ENCODE peak calls at places on chromosomes 11 and 22, in four cellular contexts. P is heart right ventricle, V is mucosa of descending colon, X is adrenal gland. U is an unnamed sample. For H3K4me1, the result is how much of the 10 kb centered on the place peaks cover.

GRCh38 chr11:55342901-55343300 is at the start of gene OR4A16:
- DNase-seq in V (no peak), X (no peak), P (no peak), U (no peak)

GRCh38 chr11:128667873-128668272 is 26.0 kb upstream of the FLI1 start:
- DNase-seq in P (no peak), X (no peak), V (no peak), U (no peak)

GRCh38 chr11:125975634-125976033 is 29.8 kb downstream of the VSIG10L2 start:
- DNase-seq in X (no peak), V (no peak), P (no peak), U (no peak)

GRCh38 chr22:20085651-20086050 is 5.6 kb downstream of the DGCR8 start:
- DNase-seq in X (no peak), V (no peak), P (no peak), U (no peak)

GRCh38 chr22:31230871-31231621 is 18.9 kb downstream of the LIMK2 start:
- DNase-seq in V (no peak), X (peak), P (peak), U (no peak)

GRCh38 chr11:43832536-43832935 is 48.1 kb upstream of the ALKBH3 start:
- DNase-seq in X (no peak), P (no peak), V (no peak), U (no peak)

GRCh38 chr11:19905280-19905853 is 192.7 kb downstream of the NAV2 start:
- DNase-seq in V (no peak), P (no peak), X (no peak), U (no peak)

GRCh38 chr11:66850235-66850587 is 6.7 kb upstream of the LRFN4 start:
- DNase-seq in P (no peak), V (no peak), X (no peak), U (no peak)

DNA sequence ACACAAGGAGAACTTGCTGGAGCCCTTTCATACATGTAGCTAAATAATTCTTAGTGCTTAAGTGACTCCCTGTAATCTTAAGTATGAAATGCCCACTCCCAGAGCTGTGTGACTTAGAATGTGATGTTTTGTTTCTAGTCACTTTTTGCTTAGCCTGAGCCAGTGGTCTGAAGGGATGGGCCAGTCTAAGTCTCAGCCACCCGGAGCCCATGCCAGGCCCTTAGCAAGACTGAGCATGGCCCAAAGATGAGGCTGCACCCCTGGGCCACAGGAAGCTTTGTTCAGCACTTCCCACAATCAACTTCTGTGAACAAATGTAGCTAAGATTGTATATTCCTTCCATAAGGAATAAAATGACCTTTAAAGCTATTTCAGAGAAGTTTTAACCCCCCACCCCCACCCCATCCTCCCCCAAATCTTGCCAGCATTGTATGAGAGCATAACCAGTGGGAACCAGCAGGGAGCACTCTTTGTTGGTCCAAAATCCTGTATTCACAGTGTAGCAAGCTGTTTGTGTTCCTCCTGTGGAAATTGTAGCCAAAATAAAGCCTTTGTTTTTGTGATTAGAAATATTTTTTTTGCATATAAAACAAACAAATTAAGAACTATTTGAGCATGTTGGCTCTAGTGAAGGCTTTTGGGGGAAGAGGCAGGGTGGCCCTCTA is 73.8 kb upstream of the GAL start:
- DNase-seq in X (no peak), P (no peak), V (no peak), U (no peak)
- TF ChIP-seq CTCF in X (no peak), P (peak), V (no peak), U (no peak)

GRCh38 chr22:38223289-38223960 is 21.6 kb downstream of the MAFF start:
- DNase-seq in P (no peak), X (no peak), V (no peak), U (no peak)
- H3K4me1 ChIP-seq in P (under half), X (under half), V (under half), U (under half)

GRCh38 chr11:30585892-30586250 is 282 bp downstream of the MPPED2 start:
- DNase-seq in X (no peak), V (no peak), P (peak), U (no peak)
- H3K4me3 ChIP-seq in X (peak), V (no peak), P (peak), U (peak)

GRCh38 chr11:116557261-116557660 is 215.5 kb downstream of the BUD13 start:
- DNase-seq in X (no peak), P (no peak), V (no peak), U (no peak)
- TF ChIP-seq CTCF in X (no peak), P (no peak), V (no peak), U (no peak)

GRCh38 chr11:96215094-96215782 is 127.8 kb downstream of the MAML2 start:
- DNase-seq in X (no peak), V (peak), P (no peak), U (no peak)
- H3K4me1 ChIP-seq in X (under half), V (under half), P (half or more), U (under half)

GRCh38 chr11:12289667-12290476 is 87.5 kb upstream of the PARVA start:
- DNase-seq in V (no peak), P (no peak), X (no peak), U (no peak)
- H3K4me3 ChIP-seq in V (no peak), P (no peak), X (no peak), U (no peak)

U was measured in Peyer's patch.